ENCODE peak calls at places on chromosome 6, in six cellular contexts. Y is cardiac muscle cell, M is fibroblast of lung, R is kidney epithelial cell, B is activated T-cell treated with anti-CD3 and anti-CD28 coated beads for 1 hour, A is Calu3. C is an unnamed sample.

GRCh38 chr6:11711644-11711993 is 67.0 kb downstream of the ADTRP start:
- DNase-seq in A (no peak), B (no peak), Y (no peak), R (no peak), M (peak), C (no peak)

GRCh38 chr6:63371087-63371486 is 51.3 kb upstream of the LGSN start:
- DNase-seq in B (no peak), A (no peak), M (no peak), Y (no peak), R (no peak), C (no peak)

GRCh38 chr6:118810420-118811027 is 83.4 kb upstream of the ASF1A start:
- DNase-seq in M (no peak), A (no peak), R (no peak), B (peak), Y (no peak), C (no peak)

GRCh38 chr6:43740961-43741764 is 28.8 kb upstream of the VEGFA start:
- DNase-seq in Y (no peak), M (no peak), A (no peak), R (no peak), B (no peak), C (no peak)

GRCh38 chr6:168905451-168906090 is 348.1 kb downstream of the THBS2 start:
- DNase-seq in B (no peak), A (no peak), Y (peak), M (peak), R (no peak), C (no peak)

GRCh38 chr6:112330071-112330876 is 16.9 kb upstream of the RFPL4B start:
- DNase-seq in A (peak), B (no peak), M (peak), Y (peak), R (no peak), C (no peak)

GRCh38 chr6:30644769-30645168 is 2.2 kb upstream of the C6orf136 start:
- DNase-seq in A (no peak), B (no peak), Y (no peak), M (no peak), R (no peak), C (no peak)

GRCh38 chr6:75286955-75287354 is 2.4 kb upstream of the TMEM30A start:
- DNase-seq in B (no peak), M (no peak), Y (no peak), A (no peak), R (no peak), C (no peak)

GRCh38 chr6:157089851-157090250 is 233.5 kb downstream of the TMEM242 start:
- DNase-seq in A (no peak), R (no peak), B (no peak), Y (no peak), M (no peak), C (no peak)

GRCh38 chr6:41789937-41790502 is 2.5 kb downstream of the TOMM6 start:
- DNase-seq in A (no peak), Y (no peak), B (no peak), R (no peak), M (no peak), C (no peak)

GRCh38 chr6:166543603-166544293 is 42.7 kb downstream of the RAMACL start:
- DNase-seq in Y (no peak), A (no peak), R (no peak), M (no peak), B (no peak), C (no peak)

GRCh38 chr6:132818404-132819359 is 4.3 kb downstream of the RPS12 start:
- DNase-seq in M (peak), A (no peak), R (no peak), Y (peak), B (no peak), C (no peak)

GRCh38 chr6:5132741-5133140 is 47.6 kb downstream of the PPP1R3G start:
- DNase-seq in R (no peak), B (no peak), Y (peak), A (no peak), M (peak), C (no peak)

GRCh38 chr6:15602144-15602543 is 60.7 kb downstream of the DTNBP1 start:
- DNase-seq in R (no peak), A (no peak), Y (no peak), M (no peak), B (peak), C (no peak)

GRCh38 chr6:34459899-34460593 is 5.8 kb upstream of the PACSIN1 start:
- DNase-seq in B (peak), Y (peak), A (peak), R (no peak), M (peak), C (peak)

GRCh38 chr6:144087789-144088426 is 7.5 kb downstream of the SF3B5 start:
- DNase-seq in Y (no peak), R (no peak), A (no peak), B (no peak), M (no peak), C (no peak)

GRCh38 chr6:85726206-85726605 is 83.5 kb upstream of the SYNCRIP start:
- DNase-seq in B (no peak), A (no peak), M (peak), Y (no peak), R (no peak), C (no peak)

GRCh38 chr6:15908871-15909270 is 220.0 kb upstream of the MYLIP start:
- DNase-seq in B (no peak), R (no peak), A (no peak), M (no peak), Y (no peak), C (no peak)

GRCh38 chr6:34414999-34415858 is 10.6 kb downstream of the RPS10 start:
- DNase-seq in A (peak), B (no peak), Y (peak), R (no peak), M (peak), C (peak)

GRCh38 chr6:142568857-142569597 is 267.2 kb downstream of the ADGRG6 start:
- DNase-seq in A (no peak), B (no peak), Y (peak), R (peak), M (no peak), C (no peak)

GRCh38 chr6:17484201-17484606 is 90.8 kb downstream of the CAP2 start:
- DNase-seq in B (no peak), M (peak), Y (no peak), A (no peak), R (no peak), C (peak)

GRCh38 chr6:7899046-7899888 is 11.3 kb downstream of the TXNDC5 start:
- DNase-seq in M (peak), A (peak), R (no peak), B (no peak), Y (no peak), C (no peak)

GRCh38 chr6:143529095-143529494 is 17.6 kb upstream of the FUCA2 start:
- DNase-seq in B (no peak), A (no peak), M (no peak), Y (no peak), R (no peak), C (peak)

GRCh38 chr6:133895573-133896343 is 6.8 kb downstream of the TCF21 start:
- DNase-seq in A (peak), Y (peak), B (no peak), R (no peak), M (peak), C (peak)

GRCh38 chr6:164108869-164109769 is 694.6 kb downstream of the QKI start:
- DNase-seq in A (no peak), Y (peak), R (no peak), B (no peak), M (peak), C (no peak)

GRCh38 chr6:120373185-120373584 is 961.1 kb downstream of the TBC1D32 start:
- DNase-seq in B (no peak), A (no peak), R (no peak), M (no peak), Y (no peak), C (no peak)

GRCh38 chr6:52388790-52389189 is 26.8 kb downstream of the PAQR8 start:
- DNase-seq in R (no peak), M (no peak), A (no peak), Y (no peak), B (no peak), C (no peak)

GRCh38 chr6:1624071-1624847 is 14.5 kb downstream of the FOXC1 start:
- DNase-seq in A (no peak), Y (no peak), R (no peak), M (no peak), B (no peak), C (peak)

GRCh38 chr6:154548130-154548830 is 37.8 kb upstream of the CNKSR3 start:
- DNase-seq in R (no peak), A (no peak), M (peak), Y (peak), B (no peak), C (no peak)

GRCh38 chr6:135522975-135523692 is 25.6 kb upstream of the AHI1 start:
- DNase-seq in B (no peak), Y (peak), R (no peak), A (no peak), M (peak), C (no peak)

GRCh38 chr6:32186496-32186840 is 2.4 kb upstream of the AGER start:
- DNase-seq in R (no peak), B (no peak), Y (no peak), M (no peak), A (no peak), C (no peak)

GRCh38 chr6:148345578-148345977 is 2.9 kb downstream of the SASH1 start:
- DNase-seq in A (no peak), B (no peak), R (no peak), Y (no peak), M (no peak), C (no peak)

C was measured in NCI-H524.